ENCODE peak calls at places on chromosome 11, in seven cellular contexts. N is HuH-7.5, I is GM23338, E is ELF-1, B is C1 segment of cervical spinal cord, A is GM20000, R is IMR-90. K is an unnamed sample.

GRCh38 chr11:3184732-3185347 is 19.7 kb upstream of the OSBPL5 start:
- DNase-seq in N (no peak), A (no peak), B (no peak), I (no peak), E (no peak), R (no peak), K (no peak)

GRCh38 chr11:129933262-129933661 is 37.9 kb upstream of the NFRKB start:
- DNase-seq in A (no peak), E (no peak), I (no peak), R (no peak), B (no peak), N (no peak), K (no peak)

GRCh38 chr11:117822031-117822521 is 2.5 kb downstream of the FXYD2 start:
- DNase-seq in R (no peak), I (peak; percentile 74), B (no peak), N (no peak), E (no peak), A (no peak), K (no peak)

GRCh38 chr11:63871962-63872832 is 33.3 kb downstream of the MARK2 start:
- DNase-seq in R (peak; percentile 93), A (peak; percentile 82), E (peak; percentile 91), N (peak; percentile 64), I (peak; percentile 67), B (peak; percentile 79), K (peak; percentile 98)

GRCh38 chr11:1072821-1073231 is 1.8 kb upstream of the MUC2 start:
- DNase-seq in R (no peak), N (no peak), B (no peak), A (no peak), E (no peak), I (no peak), K (no peak)

GRCh38 chr11:102573851-102574250 is 43.3 kb upstream of the MMP7 start:
- DNase-seq in B (no peak), E (no peak), A (no peak), N (no peak), R (peak; percentile 43), I (no peak), K (peak; percentile 71)

GRCh38 chr11:121099885-121100284 is 1.2 kb upstream of the TECTA start:
- DNase-seq in E (no peak), A (no peak), N (no peak), I (no peak), B (no peak), R (peak; percentile 64), K (peak; percentile 10)

GRCh38 chr11:44955019-44955738 is 4.5 kb upstream of the TP53I11 start:
- DNase-seq in N (no peak), A (no peak), B (peak; percentile 16), R (peak; percentile 92), E (peak; percentile 73), I (no peak), K (peak; percentile 85)